ENCODE peak calls at places on chromosomes 6 and 20, in four cellular contexts. F, M, U and J are unnamed samples.

GRCh38 chr20:52783769-52784168 is 188.4 kb upstream of the TSHZ2 start:
- DNase-seq in F (no peak), M (no peak), U (no peak), J (no peak)

GRCh38 chr6:1312444-1313363 is 806 bp downstream of the FOXQ1 start:
- DNase-seq in F (no peak), M (no peak), U (no peak), J (no peak)

GRCh38 chr6:133896344-133896721 is 7.4 kb downstream of the TCF21 start:
- DNase-seq in F (no peak), M (no peak), U (no peak), J (no peak)

GRCh38 chr6:116564921-116565872 is 6.1 kb upstream of the RWDD1 start:
- DNase-seq in F (peak; percentile 34), M (peak; percentile 33), U (no peak), J (peak; percentile 53)

GRCh38 chr20:47314647-47315338 is 41.7 kb downstream of the ZMYND8 start:
- DNase-seq in F (no peak), M (peak; percentile 8), U (no peak), J (no peak)

GRCh38 chr6:14897836-14898235 is 348.0 kb upstream of the JARID2 start:
- DNase-seq in F (no peak), M (no peak), U (no peak), J (no peak)

GRCh38 chr20:49742948-49743347 is 29.3 kb upstream of the B4GALT5 start:
- DNase-seq in F (no peak), M (no peak), U (no peak), J (no peak)

GRCh38 chr6:143673638-143674037 is 4.1 kb upstream of the PHACTR2 start:
- DNase-seq in F (no peak), M (no peak), U (peak; percentile 89), J (no peak)

GRCh38 chr6:119340766-119341487 is 8.6 kb downstream of the MAN1A1 start:
- DNase-seq in F (no peak), M (no peak), U (no peak), J (no peak)

GRCh38 chr20:45407067-45407745 is 883 bp upstream of the DBNDD2 start:
- DNase-seq in F (peak; percentile 65), M (no peak), U (peak; percentile 31), J (peak; percentile 89)

GRCh38 chr20:24504331-24505285 is 35.2 kb downstream of the SYNDIG1 start:
- DNase-seq in F (no peak), M (no peak), U (no peak), J (no peak)

GRCh38 chr6:112841553-112842337 is 494.6 kb downstream of the RFPL4B start:
- DNase-seq in F (no peak), M (no peak), U (no peak), J (no peak)

GRCh38 chr6:45930419-45931059 is 85.1 kb downstream of the CLIC5 start:
- DNase-seq in F (peak; percentile 58), M (peak; percentile 46), U (peak; percentile 71), J (peak; percentile 61)

GRCh38 chr20:20627471-20627870 is 85.0 kb downstream of the RALGAPA2 start:
- DNase-seq in F (no peak), M (no peak), U (no peak), J (no peak)

GRCh38 chr20:52001999-52002666 is 189.4 kb downstream of the ZFP64 start:
- DNase-seq in F (no peak), M (no peak), U (no peak), J (no peak)

GRCh38 chr6:24600903-24601302 is 45.1 kb downstream of the KIAA0319 start:
- DNase-seq in F (no peak), M (no peak), U (no peak), J (no peak)

GRCh38 chr20:57147185-57147584 is 119.3 kb downstream of the BMP7 start:
- DNase-seq in F (no peak), M (no peak), U (no peak), J (no peak)

GRCh38 chr6:150667977-150668716 is 68.5 kb downstream of the PLEKHG1 start:
- DNase-seq in F (peak; percentile 91), M (peak; percentile 95), U (peak; percentile 90), J (peak; percentile 94)

GRCh38 chr6:16305246-16305725 is 66.9 kb downstream of the GMPR start:
- DNase-seq in F (no peak), M (no peak), U (no peak), J (no peak)

GRCh38 chr6:17845598-17845997 is 138.9 kb upstream of the NUP153 start:
- DNase-seq in F (no peak), M (no peak), U (no peak), J (no peak)

GRCh38 chr6:75893776-75894152 is 144.7 kb downstream of the MYO6 start:
- DNase-seq in F (no peak), M (no peak), U (no peak), J (no peak)

GRCh38 chr6:158772851-158773371 is 46.3 kb downstream of the EZR start:
- DNase-seq in F (no peak), M (no peak), U (peak; percentile 45), J (no peak)

GRCh38 chr6:91965872-91966271 is 1379.0 kb upstream of the MAP3K7 start:
- DNase-seq in F (no peak), M (no peak), U (no peak), J (no peak)

GRCh38 chr6:111722220-111722731 is 116.6 kb upstream of the TRAF3IP2 start:
- DNase-seq in F (no peak), M (no peak), U (peak; percentile 93), J (no peak)

GRCh38 chr20:62083312-62083711 is 17.6 kb upstream of the TAF4 start:
- DNase-seq in F (no peak), M (no peak), U (no peak), J (no peak)

GRCh38 chr6:24495516-24495847 is 713 bp downstream of the ALDH5A1 start:
- DNase-seq in F (peak; percentile 49), M (peak; percentile 61), U (peak; percentile 2), J (peak; percentile 73)

GRCh38 chr6:111487656-111488055 is 4.6 kb upstream of the REV3L start:
- DNase-seq in F (no peak), M (no peak), U (peak; percentile 78), J (no peak)

GRCh38 chr6:4281341-4282293 is 146.2 kb upstream of the ECI2 start:
- DNase-seq in F (peak; percentile 38), M (no peak), U (peak; percentile 22), J (no peak)

GRCh38 chr6:3405182-3405518 is 51.7 kb downstream of the SLC22A23 start:
- DNase-seq in F (no peak), M (no peak), U (no peak), J (no peak)

GRCh38 chr6:145878591-145879295 is 64.1 kb upstream of the FBXO30 start:
- DNase-seq in F (no peak), M (no peak), U (peak; percentile 71), J (no peak)

GRCh38 chr20:49794336-49795124 is 18.1 kb upstream of the SLC9A8 start:
- DNase-seq in F (no peak), M (no peak), U (no peak), J (no peak)

GRCh38 chr6:2563635-2564034 is 187.1 kb downstream of the MYLK4 start:
- DNase-seq in F (no peak), M (no peak), U (peak; percentile 28), J (no peak)

GRCh38 chr6:1913572-1913971 is 303.9 kb downstream of the FOXC1 start:
- DNase-seq in F (no peak), M (no peak), U (no peak), J (no peak)

GRCh38 chr20:54981181-54981580 is 505.8 kb downstream of the DOK5 start:
- DNase-seq in F (no peak), M (no peak), U (no peak), J (no peak)

GRCh38 chr6:70838907-70839285 is 118.0 kb downstream of the B3GAT2 start:
- DNase-seq in F (no peak), M (no peak), U (peak; percentile 2), J (no peak)

GRCh38 chr20:45337367-45338120 is 10.7 kb downstream of the SDC4 start:
- DNase-seq in F (peak; percentile 46), M (peak; percentile 38), U (peak; percentile 90), J (peak; percentile 85)

GRCh38 chr6:31495580-31495979 is 2.4 kb upstream of the MICB start:
- DNase-seq in F (no peak), M (no peak), U (peak; percentile 57), J (no peak)

GRCh38 chr6:70176853-70177550 is 125.9 kb downstream of the COL9A1 start:
- DNase-seq in F (no peak), M (no peak), U (no peak), J (no peak)